ENCODE peak calls at places on chromosomes 16 and 17, in nine cellular contexts. G, S, F, T, O, R, J, I and E are unnamed samples.
A peak's percentile ranks its signal among the peaks of the same experiment; 100 is the strongest.

GRCh38 chr16:16184594-16184993 is 38.7 kb downstream of the ABCC6 start:
- DNase-seq in F (no peak), G (no peak), J (no peak), I (no peak), O (no peak), T (no peak), S (no peak), R (no peak), E (no peak)

GRCh38 chr17:39517224-39517623 is 55.9 kb downstream of the CDK12 start:
- DNase-seq in T (no peak), R (no peak), S (no peak), I (no peak), O (no peak), G (no peak), J (no peak), F (no peak), E (no peak)

GRCh38 chr16:12586701-12587100 is 217.0 kb downstream of the CPPED1 start:
- DNase-seq in I (no peak), S (no peak), J (no peak), T (no peak), F (no peak), R (no peak), G (no peak), O (no peak), E (no peak)

GRCh38 chr17:78661092-78661770 is 84.0 kb upstream of the DNAH17 start:
- DNase-seq in G (no peak), R (no peak), I (no peak), F (no peak), J (no peak), T (peak; percentile 88), S (peak; percentile 89), O (no peak), E (no peak)

GRCh38 chr16:49491736-49492089 is 118.1 kb downstream of the C16orf78 start:
- DNase-seq in O (peak; percentile 79), F (no peak), S (peak; percentile 0), R (no peak), I (peak; percentile 56), G (peak; percentile 50), J (peak; percentile 8), T (no peak), E (no peak)

GRCh38 chr16:72596373-72596772 is 424.4 kb upstream of the PMFBP1 start:
- DNase-seq in T (no peak), I (no peak), R (no peak), G (no peak), J (no peak), S (no peak), F (no peak), O (no peak), E (no peak)

GRCh38 chr16:77307764-77308561 is 108.8 kb downstream of the SYCE1L start:
- DNase-seq in I (no peak), T (peak; percentile 55), G (no peak), O (no peak), F (no peak), S (peak; percentile 100), J (no peak), R (peak; percentile 50), E (no peak)

GRCh38 chr17:81196505-81197408 is 26.0 kb downstream of the CEP131 start:
- DNase-seq in G (no peak), F (no peak), J (no peak), S (no peak), T (no peak), R (no peak), I (no peak), O (peak; percentile 30), E (no peak)

GRCh38 chr16:4664538-4665418 is 28.6 kb upstream of the NUDT16L1 start:
- DNase-seq in R (no peak), J (no peak), O (no peak), G (no peak), I (peak; percentile 64), F (peak; percentile 50), T (peak; percentile 46), S (peak; percentile 57), E (peak; percentile 75)

GRCh38 chr17:49527927-49528651 is 33.0 kb downstream of the NGFR start:
- DNase-seq in R (no peak), S (no peak), O (no peak), G (no peak), I (no peak), J (no peak), T (no peak), F (no peak), E (no peak)

GRCh38 chr17:79501910-79502309 is 108.9 kb downstream of the RBFOX3 start:
- DNase-seq in R (no peak), I (no peak), S (no peak), J (no peak), O (no peak), T (no peak), G (no peak), F (no peak), E (no peak)

GRCh38 chr17:77324227-77324626 is 183.5 kb downstream of the SEC14L1 start:
- DNase-seq in O (peak; percentile 27), S (no peak), G (no peak), R (no peak), J (no peak), F (no peak), T (no peak), I (no peak), E (peak; percentile 6)

GRCh38 chr17:33291248-33292183 is 1.6 kb downstream of the ASIC2 start:
- DNase-seq in O (peak; percentile 33), S (no peak), G (peak; percentile 11), R (peak; percentile 31), T (peak; percentile 13), I (peak; percentile 49), F (no peak), J (peak; percentile 14), E (peak; percentile 30)

GRCh38 chr16:35344012-35344762 is 1884.8 kb downstream of the TP53TG3F start:
- DNase-seq in R (no peak), G (no peak), J (no peak), O (no peak), I (peak; percentile 30), S (no peak), F (no peak), T (no peak), E (no peak)

GRCh38 chr17:11391134-11391533 is 150.1 kb downstream of the SHISA6 start:
- DNase-seq in J (no peak), I (no peak), T (no peak), G (no peak), F (no peak), O (no peak), R (no peak), S (no peak), E (no peak)

GRCh38 chr16:7218936-7219335 is 113.7 kb upstream of the RBFOX1 start:
- DNase-seq in G (no peak), I (no peak), T (no peak), J (peak; percentile 11), F (no peak), S (no peak), O (no peak), R (no peak), E (no peak)

GRCh38 chr16:68086336-68086821 is 1.2 kb downstream of the NFATC3 start:
- DNase-seq in F (no peak), R (peak; percentile 59), G (no peak), O (no peak), S (peak; percentile 67), J (no peak), T (peak; percentile 45), I (no peak), E (no peak)

DNA sequence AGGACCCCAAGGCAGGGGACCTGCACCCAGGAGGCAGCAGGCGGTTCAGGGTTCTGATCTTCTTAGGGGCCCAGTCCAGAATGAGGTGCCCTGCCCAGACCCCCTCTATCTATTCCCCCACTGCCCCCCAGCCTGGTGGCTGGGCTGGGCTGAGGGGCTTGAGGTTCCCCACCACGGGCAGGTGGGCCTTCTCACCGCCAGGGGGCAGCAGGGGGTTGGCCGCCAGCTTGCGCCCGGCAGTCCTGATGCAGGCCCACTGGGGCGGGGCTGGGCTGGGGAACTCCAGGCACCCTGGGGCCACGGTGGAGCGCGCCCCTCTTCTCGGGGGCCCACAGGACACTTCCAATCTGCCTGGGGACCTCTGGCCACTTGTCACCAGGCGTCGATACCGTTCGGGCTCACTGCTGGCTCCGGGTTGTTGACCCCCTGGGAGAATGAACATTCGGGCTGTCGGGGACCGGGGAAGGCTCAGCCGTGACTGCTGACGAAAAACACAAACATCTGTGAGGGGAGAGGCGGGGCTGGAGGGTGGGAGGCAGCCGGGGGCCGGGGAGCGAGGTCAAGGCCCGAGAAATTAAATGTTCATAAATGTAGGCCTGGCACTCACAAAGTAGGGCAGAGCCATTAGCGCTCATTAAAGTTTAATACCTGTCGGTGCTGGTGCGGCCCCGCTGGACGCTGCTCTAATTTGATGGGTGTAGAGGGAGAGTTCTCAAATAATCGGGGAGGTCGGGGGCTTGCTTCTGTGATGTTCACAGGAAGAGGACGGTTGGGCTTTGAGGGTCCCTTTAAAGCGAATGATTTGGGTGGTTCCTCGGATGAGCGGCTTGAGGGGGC is 219.2 kb upstream of the GSE1 start:
- DNase-seq in J (peak; percentile 83), T (no peak), R (peak; percentile 40), F (peak; percentile 81), G (peak; percentile 79), S (no peak), I (peak; percentile 85), O (peak; percentile 56), E (peak; percentile 92)
- TF ChIP-seq CTCF in J (peak; percentile 88), T (peak; percentile 53), R (peak; percentile 74), F (peak; percentile 87), G (peak; percentile 86), S (peak; percentile 74), I (peak; percentile 67), O (peak; percentile 62), E (peak; percentile 84)

DNA sequence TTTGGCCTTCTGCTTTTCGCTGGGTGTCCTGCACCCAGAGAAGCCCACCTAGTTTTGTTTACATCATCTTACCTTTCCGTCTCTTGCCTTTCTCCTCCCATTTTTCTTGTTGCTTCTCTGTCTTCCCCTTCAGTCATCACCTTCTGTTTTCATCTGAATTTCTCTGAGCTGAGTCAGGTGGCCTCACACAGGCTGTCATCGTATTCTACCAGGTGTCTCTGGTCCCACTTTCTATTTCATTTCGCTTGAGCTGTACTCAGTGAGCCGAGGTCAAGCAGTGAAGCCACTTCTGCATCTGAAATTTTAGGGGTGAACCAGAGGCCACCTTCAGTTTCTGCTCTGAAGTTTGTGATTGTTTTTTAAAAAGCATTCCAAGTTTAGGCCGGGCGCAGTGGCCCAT is 9.7 kb downstream of the CRAMP1 start:
- DNase-seq in I (no peak), F (peak; percentile 46), O (no peak), R (no peak), J (no peak), S (no peak), T (no peak), G (no peak), E (peak; percentile 70)
- TF ChIP-seq CTCF in I (no peak), F (no peak), O (no peak), R (no peak), J (no peak), S (no peak), T (no peak), G (no peak), E (no peak)

DNA sequence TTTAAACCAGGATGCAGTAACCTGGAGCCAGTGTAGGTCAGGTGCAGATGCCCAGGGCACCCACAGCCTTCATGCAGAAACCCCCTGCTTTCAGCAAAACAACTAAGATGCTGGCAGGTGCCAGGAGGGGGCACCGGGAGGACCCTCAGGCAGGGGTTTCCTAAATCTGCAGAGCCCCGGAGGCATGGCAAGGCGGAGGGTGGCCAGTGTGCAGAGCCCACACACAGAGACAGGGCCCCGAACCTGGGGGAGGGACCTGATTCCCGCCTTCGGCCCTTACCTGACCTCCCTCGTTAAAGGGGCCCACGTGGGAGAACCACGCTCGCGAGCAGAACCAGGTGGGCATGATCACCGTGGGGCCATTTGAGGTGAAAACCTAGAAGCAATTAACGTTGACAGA is 114.0 kb upstream of the METRNL start:
- DNase-seq in G (no peak), T (no peak), O (no peak), I (peak; percentile 35), S (no peak), J (no peak), F (no peak), R (no peak), E (no peak)
- TF ChIP-seq CTCF in G (no peak), T (no peak), O (no peak), I (no peak), S (no peak), J (no peak), F (no peak), R (no peak), E (no peak)

GRCh38 chr17:14196337-14196997 is 40.2 kb downstream of the CDRT15 start:
- DNase-seq in S (no peak), I (no peak), G (no peak), R (no peak), J (no peak), F (no peak), O (no peak), T (no peak), E (no peak)
- TF ChIP-seq CTCF in S (no peak), I (no peak), G (no peak), R (peak; percentile 3), J (peak; percentile 44), F (peak; percentile 26), O (no peak), T (no peak), E (no peak)